ENCODE peak calls at places on chromosomes 4 and X, in four cellular contexts. One of them, this sample, is unnamed.

GRCh38 chrX:40644821-40645358 is 2.5 kb downstream of the CXorf38 start:
- DNase-seq in HepG2: peak
- DNase-seq in K562: no peak
- DNase-seq in H1: no peak
- DNase-seq in this sample: no peak

GRCh38 chr4:152246659-152247058 is 289.2 kb downstream of the FBXW7 start:
- DNase-seq in HepG2: no peak
- DNase-seq in H1: no peak
- DNase-seq in K562: no peak
- DNase-seq in this sample: no peak

GRCh38 chr4:54146139-54146538 is 46.2 kb downstream of the GSX2 start:
- DNase-seq in H1: no peak
- DNase-seq in K562: no peak
- DNase-seq in HepG2: no peak
- DNase-seq in this sample: no peak

GRCh38 chr4:5399790-5400421 is 308.5 kb downstream of the EVC2 start:
- DNase-seq in K562: peak
- DNase-seq in H1: peak
- DNase-seq in HepG2: peak
- DNase-seq in this sample: peak

GRCh38 chr4:102344955-102345794 is at the start of gene SLC39A8:
- DNase-seq in K562: peak
- DNase-seq in H1: peak
- DNase-seq in HepG2: peak
- DNase-seq in this sample: peak

GRCh38 chr4:1246901-1247810 is 1.8 kb downstream of the CTBP1 start:
- DNase-seq in K562: peak
- DNase-seq in H1: peak
- DNase-seq in HepG2: no peak
- DNase-seq in this sample: no peak

GRCh38 chrX:29824176-29824906 is 391.0 kb upstream of the MAGEB2 start:
- DNase-seq in HepG2: no peak
- DNase-seq in K562: no peak
- DNase-seq in H1: no peak
- DNase-seq in this sample: no peak

GRCh38 chr4:12884846-12885796 is 599.0 kb downstream of the RAB28 start:
- DNase-seq in K562: no peak
- DNase-seq in H1: peak
- DNase-seq in HepG2: no peak
- DNase-seq in this sample: no peak

GRCh38 chr4:186915816-186916215 is 192.2 kb upstream of the FAT1 start:
- DNase-seq in H1: no peak
- DNase-seq in K562: no peak
- DNase-seq in HepG2: no peak
- DNase-seq in this sample: no peak

GRCh38 chr4:75895744-75896314 is 6.4 kb downstream of the PPEF2 start:
- DNase-seq in HepG2: peak
- DNase-seq in K562: peak
- DNase-seq in H1: no peak
- DNase-seq in this sample: peak

GRCh38 chrX:72086995-72087394 is 44.7 kb downstream of the RTL5 start:
- DNase-seq in H1: no peak
- DNase-seq in HepG2: no peak
- DNase-seq in K562: no peak
- DNase-seq in this sample: no peak

GRCh38 chr4:105709081-105709450 is 482 bp downstream of the GSTCD start:
- DNase-seq in K562: no peak
- DNase-seq in HepG2: peak
- DNase-seq in H1: no peak
- DNase-seq in this sample: peak

GRCh38 chr4:113383111-113383785 is 333.8 kb downstream of the ANK2 start:
- DNase-seq in K562: no peak
- DNase-seq in H1: no peak
- DNase-seq in HepG2: no peak
- DNase-seq in this sample: peak

GRCh38 chr4:182240161-182241130 is 2.8 kb upstream of the TENM3 start:
- DNase-seq in H1: no peak
- DNase-seq in HepG2: peak
- DNase-seq in K562: no peak
- DNase-seq in this sample: no peak

GRCh38 chrX:3393581-3394111 is 47.2 kb upstream of the MXRA5 start:
- DNase-seq in K562: no peak
- DNase-seq in HepG2: no peak
- DNase-seq in H1: no peak
- DNase-seq in this sample: no peak

GRCh38 chr4:143402776-143403550 is 66.3 kb downstream of the GAB1 start:
- DNase-seq in H1: no peak
- DNase-seq in K562: no peak
- DNase-seq in HepG2: no peak
- DNase-seq in this sample: no peak

GRCh38 chr4:47374477-47374876 is 89.0 kb downstream of the COMMD8 start:
- DNase-seq in H1: no peak
- DNase-seq in HepG2: no peak
- DNase-seq in K562: no peak
- DNase-seq in this sample: no peak

GRCh38 chr4:135239964-135240363 is 1038.4 kb upstream of the PABPC4L start:
- DNase-seq in H1: no peak
- DNase-seq in HepG2: no peak
- DNase-seq in K562: no peak
- DNase-seq in this sample: no peak

GRCh38 chrX:16610121-16610565 is 39.8 kb upstream of the S100G start:
- DNase-seq in H1: no peak
- DNase-seq in K562: no peak
- DNase-seq in HepG2: no peak
- DNase-seq in this sample: no peak

GRCh38 chr4:120261117-120261516 is 194.5 kb upstream of the MAD2L1 start:
- DNase-seq in H1: no peak
- DNase-seq in K562: no peak
- DNase-seq in HepG2: no peak
- DNase-seq in this sample: no peak

GRCh38 chr4:101102114-101102752 is 245.1 kb downstream of the PPP3CA start:
- DNase-seq in HepG2: no peak
- DNase-seq in H1: no peak
- DNase-seq in K562: no peak
- DNase-seq in this sample: no peak

GRCh38 chr4:77599378-77599777 is 6.2 kb upstream of the CXCL13 start:
- DNase-seq in HepG2: peak
- DNase-seq in K562: peak
- DNase-seq in H1: no peak
- DNase-seq in this sample: peak

DNA sequence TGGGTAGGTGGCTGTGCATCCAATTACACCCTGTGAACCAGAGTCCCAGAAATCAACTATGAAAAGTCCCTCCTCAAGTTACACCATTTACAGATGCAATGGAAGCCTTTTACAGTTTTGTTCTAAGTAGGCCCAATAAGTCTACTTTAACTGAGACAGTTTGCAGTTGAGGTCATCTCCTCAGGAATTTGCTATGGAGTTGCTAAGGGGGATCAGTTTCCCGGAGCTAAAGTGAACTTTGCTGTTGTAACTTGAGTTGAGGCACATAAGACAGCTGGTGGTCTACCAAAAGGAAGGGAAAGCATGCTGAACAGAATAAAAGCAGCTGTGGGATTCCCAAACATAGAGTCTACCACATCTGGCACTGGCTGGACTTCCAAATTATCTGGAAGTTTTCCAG is 121.5 kb upstream of the STK26 start:
- DNase-seq in K562: no peak
- DNase-seq in H1: no peak
- DNase-seq in HepG2: no peak
- DNase-seq in this sample: no peak
- TF ChIP-seq ATF3 in K562: no peak
- TF ChIP-seq ATF3 in H1: no peak
- TF ChIP-seq ATF3 in HepG2: no peak
- TF ChIP-seq ATF3 in this sample: no peak

DNA sequence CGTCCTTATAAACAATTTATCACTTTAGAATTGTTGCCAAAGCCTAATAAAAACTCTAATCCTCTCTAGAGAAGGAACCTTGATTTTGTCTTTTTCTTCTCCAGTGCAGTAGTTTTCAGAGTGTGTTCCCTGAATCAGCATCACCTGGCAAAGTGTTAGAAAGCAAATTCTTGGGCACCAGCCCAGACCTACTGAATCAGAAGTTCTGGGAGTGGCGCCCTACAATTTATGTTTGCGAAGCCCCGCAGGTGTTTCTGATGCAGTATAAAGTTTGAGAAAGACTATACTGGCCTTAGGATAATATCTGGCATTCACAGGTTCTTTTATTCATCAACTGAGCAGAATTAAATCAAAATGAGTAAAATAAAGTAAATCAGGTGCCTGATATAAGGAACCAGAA is 645.8 kb upstream of the ATOH1 start:
- DNase-seq in H1: no peak
- DNase-seq in HepG2: no peak
- DNase-seq in K562: no peak
- DNase-seq in this sample: no peak
- TF ChIP-seq RAD21 in H1: no peak
- TF ChIP-seq RAD21 in HepG2: no peak
- TF ChIP-seq RAD21 in K562: no peak
- TF ChIP-seq RAD21 in this sample: no peak

GRCh38 chr4:109574443-109574850 is 14.4 kb downstream of the MCUB start:
- DNase-seq in K562: no peak
- DNase-seq in HepG2: peak
- DNase-seq in H1: no peak
- DNase-seq in this sample: no peak
- TF ChIP-seq ATF3 in K562: no peak
- TF ChIP-seq ATF3 in HepG2: no peak
- TF ChIP-seq ATF3 in H1: no peak
- TF ChIP-seq ATF3 in this sample: no peak

GRCh38 chr4:144872508-144873293 is 225.3 kb downstream of the ANAPC10 start:
- DNase-seq in K562: no peak
- DNase-seq in HepG2: no peak
- DNase-seq in H1: no peak
- DNase-seq in this sample: no peak
- TF ChIP-seq RAD21 in K562: no peak
- TF ChIP-seq RAD21 in HepG2: no peak
- TF ChIP-seq RAD21 in H1: no peak
- TF ChIP-seq RAD21 in this sample: no peak

GRCh38 chr4:67236793-67237192 is 308.5 kb downstream of the CENPC start:
- DNase-seq in HepG2: no peak
- DNase-seq in H1: no peak
- DNase-seq in K562: no peak
- DNase-seq in this sample: no peak
- TF ChIP-seq ATF3 in HepG2: no peak
- TF ChIP-seq ATF3 in H1: no peak
- TF ChIP-seq ATF3 in K562: no peak
- TF ChIP-seq ATF3 in this sample: no peak